ENCODE peak calls at places on chromosome 1, in six cellular contexts. B is heart left ventricle; K is stimulated activated CD4-positive, alpha-beta T cell treated with anti-CD3 and anti-CD28 coated beads, Interleukin-1b, Interleukin-23, amount 100 ng/mL, for 4 hours; X is activated CD8-positive, alpha-beta memory T cell treated with anti-CD3 and anti-CD28 coated beads, Interleukin-2, amount 50 U/mL, for 48 hours; L is RPMI7951; T is sigmoid colon. C is an unnamed sample.

GRCh38 chr1:182718311-182718710 is 33.9 kb upstream of the RGS8 start:
- DNase-seq in B (no peak), K (no peak), X (no peak), L (no peak), T (no peak), C (no peak)

GRCh38 chr1:214146523-214146922 is 134.4 kb upstream of the SMYD2 start:
- DNase-seq in B (no peak), K (no peak), X (no peak), L (peak), T (no peak), C (no peak)

GRCh38 chr1:43706598-43707190 is 642 bp upstream of the ST3GAL3 start:
- DNase-seq in B (no peak), K (peak), X (peak), L (peak), T (no peak), C (peak)

GRCh38 chr1:116508984-116509980 is 61.5 kb downstream of the CD58 start:
- DNase-seq in B (no peak), K (no peak), X (no peak), L (peak), T (no peak), C (no peak)

GRCh38 chr1:218658899-218659298 is 313.8 kb downstream of the TGFB2 start:
- DNase-seq in B (no peak), K (no peak), X (no peak), L (peak), T (no peak), C (no peak)

GRCh38 chr1:236039736-236040670 is 24.9 kb downstream of the NID1 start:
- DNase-seq in B (no peak), K (no peak), X (no peak), L (peak), T (peak), C (no peak)

GRCh38 chr1:222813866-222814535 is 838 bp upstream of the DISP1 start:
- DNase-seq in B (no peak), K (no peak), X (no peak), L (peak), T (no peak), C (no peak)

GRCh38 chr1:22275626-22276395 is 132.9 kb upstream of the WNT4 start:
- DNase-seq in B (no peak), K (peak), X (peak), L (peak), T (no peak), C (no peak)

GRCh38 chr1:86247553-86248279 is 91.1 kb upstream of the COL24A1 start:
- DNase-seq in B (no peak), K (no peak), X (no peak), L (peak), T (no peak), C (no peak)

GRCh38 chr1:7558041-7558461 is 213.0 kb upstream of the VAMP3 start:
- DNase-seq in B (peak), K (no peak), X (no peak), L (no peak), T (no peak), C (peak)

GRCh38 chr1:151993084-151993733 is 450 bp downstream of the S100A10 start:
- DNase-seq in B (peak), K (peak), X (peak), L (no peak), T (peak), C (peak)

GRCh38 chr1:238252033-238252802 is 361.5 kb upstream of the ZP4 start:
- DNase-seq in B (no peak), K (no peak), X (no peak), L (peak), T (no peak), C (no peak)

GRCh38 chr1:161084205-161084988 is 5.0 kb downstream of the NECTIN4 start:
- DNase-seq in B (no peak), K (no peak), X (no peak), L (no peak), T (no peak), C (no peak)

GRCh38 chr1:186091222-186091720 is 283.8 kb downstream of the TPR start:
- DNase-seq in B (no peak), K (no peak), X (no peak), L (no peak), T (no peak), C (no peak)

GRCh38 chr1:28436211-28436769 is 66.8 kb downstream of the PHACTR4 start:
- DNase-seq in B (no peak), K (no peak), X (no peak), L (no peak), T (no peak), C (no peak)

GRCh38 chr1:27618341-27619067 is 14.6 kb upstream of the AHDC1 start:
- DNase-seq in B (no peak), K (no peak), X (peak), L (no peak), T (no peak), C (no peak)

GRCh38 chr1:200257235-200257634 is 152.6 kb downstream of the ZNF281 start:
- DNase-seq in B (no peak), K (no peak), X (no peak), L (no peak), T (no peak), C (no peak)

GRCh38 chr1:17212009-17212408 is 7.1 kb downstream of the PADI1 start:
- DNase-seq in B (no peak), K (no peak), X (no peak), L (no peak), T (no peak), C (no peak)

GRCh38 chr1:234397732-234398131 is 24.5 kb downstream of the COA6 start:
- DNase-seq in B (no peak), K (no peak), X (no peak), L (no peak), T (no peak), C (no peak)

GRCh38 chr1:116571215-116571919 is 541 bp upstream of the CD58 start:
- DNase-seq in B (no peak), K (no peak), X (no peak), L (peak), T (no peak), C (peak)

GRCh38 chr1:3772027-3772714 is 378 bp upstream of the SMIM1 start:
- DNase-seq in B (peak), K (peak), X (peak), L (peak), T (peak), C (peak)

C was measured in spleen.